ENCODE peak calls at places on chromosomes 1 and 21, in six cellular contexts. One of them, this sample, is unnamed.

GRCh38 chr1:20058531-20058930 is 11.5 kb upstream of the PLA2G5 start:
- DNase-seq in fibroblast of lung: peak; percentile 97
- DNase-seq in A549: no peak
- DNase-seq in astrocyte of the cerebellum: peak; percentile 8
- DNase-seq in body of pancreas: no peak
- DNase-seq in uterus: no peak
- DNase-seq in this sample: no peak

GRCh38 chr1:904271-904950 is 19.3 kb upstream of the SAMD11 start:
- DNase-seq in uterus: peak; percentile 88
- DNase-seq in fibroblast of lung: peak; percentile 78
- DNase-seq in astrocyte of the cerebellum: peak; percentile 31
- DNase-seq in body of pancreas: peak; percentile 84
- DNase-seq in A549: peak; percentile 77
- DNase-seq in this sample: peak; percentile 82

GRCh38 chr1:208975456-208975855 is 608.1 kb upstream of the CAMK1G start:
- DNase-seq in astrocyte of the cerebellum: no peak
- DNase-seq in uterus: no peak
- DNase-seq in body of pancreas: no peak
- DNase-seq in A549: no peak
- DNase-seq in fibroblast of lung: no peak
- DNase-seq in this sample: no peak

GRCh38 chr1:174791863-174792262 is 207.9 kb upstream of the CACYBP start:
- DNase-seq in astrocyte of the cerebellum: no peak
- DNase-seq in uterus: no peak
- DNase-seq in A549: no peak
- DNase-seq in body of pancreas: no peak
- DNase-seq in fibroblast of lung: no peak
- DNase-seq in this sample: no peak

GRCh38 chr1:33347650-33347992 is 26.7 kb upstream of the A3GALT2 start:
- DNase-seq in fibroblast of lung: peak; percentile 43
- DNase-seq in A549: peak; percentile 28
- DNase-seq in astrocyte of the cerebellum: no peak
- DNase-seq in body of pancreas: no peak
- DNase-seq in uterus: peak; percentile 58
- DNase-seq in this sample: no peak

GRCh38 chr1:172663726-172664125 is 4.8 kb downstream of the FASLG start:
- DNase-seq in astrocyte of the cerebellum: no peak
- DNase-seq in A549: peak; percentile 19
- DNase-seq in body of pancreas: no peak
- DNase-seq in fibroblast of lung: no peak
- DNase-seq in uterus: no peak
- DNase-seq in this sample: no peak

GRCh38 chr1:24763671-24764070 is 18.4 kb downstream of the CLIC4 start:
- DNase-seq in astrocyte of the cerebellum: no peak
- DNase-seq in uterus: no peak
- DNase-seq in fibroblast of lung: no peak
- DNase-seq in body of pancreas: no peak
- DNase-seq in A549: no peak
- DNase-seq in this sample: no peak

GRCh38 chr1:160161965-160162705 is 10.7 kb downstream of the ATP1A4 start:
- DNase-seq in uterus: no peak
- DNase-seq in body of pancreas: no peak
- DNase-seq in fibroblast of lung: peak; percentile 15
- DNase-seq in astrocyte of the cerebellum: peak; percentile 33
- DNase-seq in A549: peak; percentile 27
- DNase-seq in this sample: peak; percentile 85

GRCh38 chr1:226737819-226738420 is 1.2 kb downstream of the ITPKB start:
- DNase-seq in uterus: peak; percentile 58
- DNase-seq in body of pancreas: peak; percentile 47
- DNase-seq in astrocyte of the cerebellum: no peak
- DNase-seq in fibroblast of lung: peak; percentile 51
- DNase-seq in A549: peak; percentile 27
- DNase-seq in this sample: peak; percentile 58

GRCh38 chr21:14523234-14523633 is 22.9 kb downstream of the SAMSN1 start:
- DNase-seq in astrocyte of the cerebellum: no peak
- DNase-seq in uterus: no peak
- DNase-seq in fibroblast of lung: no peak
- DNase-seq in A549: no peak
- DNase-seq in body of pancreas: no peak
- DNase-seq in this sample: no peak

GRCh38 chr1:87450615-87451209 is 122.0 kb downstream of the LMO4 start:
- DNase-seq in body of pancreas: no peak
- DNase-seq in fibroblast of lung: no peak
- DNase-seq in uterus: no peak
- DNase-seq in astrocyte of the cerebellum: no peak
- DNase-seq in A549: peak; percentile 21
- DNase-seq in this sample: peak; percentile 65

GRCh38 chr1:54139711-54140110 is 13.1 kb downstream of the CDCP2 start:
- DNase-seq in fibroblast of lung: no peak
- DNase-seq in body of pancreas: no peak
- DNase-seq in astrocyte of the cerebellum: no peak
- DNase-seq in uterus: no peak
- DNase-seq in A549: no peak
- DNase-seq in this sample: no peak

GRCh38 chr1:8517579-8518489 is 199.9 kb downstream of the SLC45A1 start:
- DNase-seq in astrocyte of the cerebellum: no peak
- DNase-seq in fibroblast of lung: peak; percentile 16
- DNase-seq in uterus: no peak
- DNase-seq in A549: no peak
- DNase-seq in body of pancreas: no peak
- DNase-seq in this sample: no peak

GRCh38 chr1:234342749-234343148 is 30.5 kb upstream of the COA6 start:
- DNase-seq in uterus: no peak
- DNase-seq in fibroblast of lung: no peak
- DNase-seq in astrocyte of the cerebellum: no peak
- DNase-seq in body of pancreas: no peak
- DNase-seq in A549: no peak
- DNase-seq in this sample: no peak

GRCh38 chr1:113660053-113660452 is 99.2 kb downstream of the PHTF1 start:
- DNase-seq in uterus: no peak
- DNase-seq in astrocyte of the cerebellum: no peak
- DNase-seq in fibroblast of lung: no peak
- DNase-seq in body of pancreas: no peak
- DNase-seq in A549: no peak
- DNase-seq in this sample: no peak

GRCh38 chr1:113657556-113658063 is 101.7 kb downstream of the PHTF1 start:
- DNase-seq in astrocyte of the cerebellum: no peak
- DNase-seq in fibroblast of lung: no peak
- DNase-seq in uterus: no peak
- DNase-seq in A549: no peak
- DNase-seq in body of pancreas: no peak
- DNase-seq in this sample: no peak

GRCh38 chr1:113662097-113662496 is 97.2 kb downstream of the PHTF1 start:
- DNase-seq in fibroblast of lung: no peak
- DNase-seq in astrocyte of the cerebellum: no peak
- DNase-seq in uterus: no peak
- DNase-seq in A549: no peak
- DNase-seq in body of pancreas: no peak
- DNase-seq in this sample: no peak

GRCh38 chr1:113657126-113657525 is 102.2 kb downstream of the PHTF1 start:
- DNase-seq in fibroblast of lung: no peak
- DNase-seq in body of pancreas: no peak
- DNase-seq in A549: no peak
- DNase-seq in uterus: no peak
- DNase-seq in astrocyte of the cerebellum: no peak
- DNase-seq in this sample: no peak

DNA sequence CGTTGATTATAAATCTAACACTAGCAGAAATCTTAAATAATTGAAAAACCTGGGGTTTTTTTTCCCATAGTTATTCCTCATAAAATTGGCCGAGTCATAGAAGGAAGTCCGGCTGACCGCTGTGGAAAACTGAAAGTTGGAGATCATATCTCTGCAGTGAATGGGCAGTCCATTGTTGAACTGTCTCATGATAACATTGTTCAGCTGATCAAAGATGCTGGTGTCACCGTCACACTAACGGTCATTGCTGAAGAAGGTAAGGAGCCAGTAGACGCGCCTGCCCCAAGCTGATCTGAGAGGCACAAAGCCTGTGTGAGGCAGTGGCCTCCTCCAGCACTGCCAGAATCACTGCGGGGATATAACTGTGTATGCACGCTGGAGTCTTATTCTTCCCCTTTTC is 100.3 kb downstream of the PHTF1 start:
- DNase-seq in astrocyte of the cerebellum: no peak
- DNase-seq in A549: no peak
- DNase-seq in uterus: no peak
- DNase-seq in body of pancreas: no peak
- DNase-seq in fibroblast of lung: peak; percentile 55
- DNase-seq in this sample: no peak
- TF ChIP-seq CTCF in astrocyte of the cerebellum: no peak
- TF ChIP-seq CTCF in A549: no peak
- TF ChIP-seq CTCF in uterus: no peak
- TF ChIP-seq CTCF in body of pancreas: no peak
- TF ChIP-seq CTCF in fibroblast of lung: no peak
- TF ChIP-seq CTCF in this sample: no peak

GRCh38 chr1:30562559-30562958 is 160.8 kb downstream of the MATN1 start:
- DNase-seq in uterus: no peak
- DNase-seq in fibroblast of lung: no peak
- DNase-seq in astrocyte of the cerebellum: no peak
- DNase-seq in A549: no peak
- DNase-seq in body of pancreas: no peak
- DNase-seq in this sample: no peak
- TF ChIP-seq CTCF in uterus: no peak
- TF ChIP-seq CTCF in fibroblast of lung: no peak
- TF ChIP-seq CTCF in astrocyte of the cerebellum: no peak
- TF ChIP-seq CTCF in A549: no peak
- TF ChIP-seq CTCF in body of pancreas: no peak
- TF ChIP-seq CTCF in this sample: no peak

DNA sequence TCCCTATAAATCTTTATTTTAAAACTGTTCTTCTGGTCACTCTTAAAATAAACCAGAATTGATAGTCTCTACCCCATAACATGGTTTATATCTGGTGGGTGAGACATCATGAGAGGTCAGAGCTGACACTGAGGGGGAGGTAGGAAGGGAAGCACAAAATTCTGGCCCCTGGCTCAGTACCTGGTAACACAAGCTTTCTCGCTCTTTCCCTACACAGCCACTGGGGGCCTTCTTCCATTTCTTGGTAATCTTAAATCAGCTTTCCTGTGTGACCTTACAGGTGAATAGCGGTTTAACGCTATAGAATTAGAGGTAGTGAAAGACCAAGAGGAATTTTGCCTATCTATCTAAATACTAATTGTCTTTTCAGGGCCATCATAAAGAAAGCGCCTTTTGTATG is 5.4 kb downstream of the CRNN start:
- DNase-seq in uterus: no peak
- DNase-seq in fibroblast of lung: no peak
- DNase-seq in astrocyte of the cerebellum: no peak
- DNase-seq in body of pancreas: no peak
- DNase-seq in A549: no peak
- DNase-seq in this sample: no peak
- TF ChIP-seq CTCF in uterus: no peak
- TF ChIP-seq CTCF in fibroblast of lung: no peak
- TF ChIP-seq CTCF in astrocyte of the cerebellum: no peak
- TF ChIP-seq CTCF in body of pancreas: no peak
- TF ChIP-seq CTCF in A549: no peak
- TF ChIP-seq CTCF in this sample: no peak

GRCh38 chr1:82931051-82931450 is 1067.9 kb downstream of the TTLL7 start:
- DNase-seq in fibroblast of lung: no peak
- DNase-seq in body of pancreas: no peak
- DNase-seq in A549: no peak
- DNase-seq in astrocyte of the cerebellum: no peak
- DNase-seq in uterus: no peak
- DNase-seq in this sample: no peak

GRCh38 chr1:82923957-82924356 is 1075.0 kb downstream of the TTLL7 start:
- DNase-seq in astrocyte of the cerebellum: no peak
- DNase-seq in fibroblast of lung: no peak
- DNase-seq in A549: no peak
- DNase-seq in uterus: no peak
- DNase-seq in body of pancreas: no peak
- DNase-seq in this sample: no peak

GRCh38 chr1:82932727-82933126 is 1066.2 kb downstream of the TTLL7 start:
- DNase-seq in body of pancreas: no peak
- DNase-seq in A549: no peak
- DNase-seq in uterus: no peak
- DNase-seq in fibroblast of lung: no peak
- DNase-seq in astrocyte of the cerebellum: no peak
- DNase-seq in this sample: no peak

GRCh38 chr1:82932207-82932606 is 1066.7 kb downstream of the TTLL7 start:
- DNase-seq in fibroblast of lung: no peak
- DNase-seq in body of pancreas: no peak
- DNase-seq in uterus: no peak
- DNase-seq in astrocyte of the cerebellum: no peak
- DNase-seq in A549: no peak
- DNase-seq in this sample: no peak

DNA sequence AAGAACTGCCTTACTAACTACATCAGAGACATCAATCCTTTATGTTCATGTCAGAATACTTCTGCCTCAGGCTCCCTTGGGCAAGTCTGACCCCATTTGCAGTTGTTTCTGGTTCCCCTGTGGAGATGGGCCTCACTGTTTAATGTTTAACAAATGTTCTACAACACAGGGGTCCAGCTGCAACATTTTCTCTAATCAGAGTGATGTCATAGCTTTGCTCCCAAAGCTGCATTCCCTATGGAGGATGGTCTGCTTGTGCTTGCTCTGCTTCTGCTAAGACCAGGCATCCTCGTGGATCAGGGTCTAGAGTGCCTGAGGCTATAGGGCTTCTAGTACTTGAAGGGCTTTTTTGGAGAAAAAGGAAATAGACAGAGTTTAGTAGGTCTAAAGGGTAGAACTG is 1071.2 kb downstream of the TTLL7 start:
- DNase-seq in fibroblast of lung: no peak
- DNase-seq in uterus: no peak
- DNase-seq in A549: no peak
- DNase-seq in body of pancreas: no peak
- DNase-seq in astrocyte of the cerebellum: no peak
- DNase-seq in this sample: no peak
- TF ChIP-seq CTCF in fibroblast of lung: no peak
- TF ChIP-seq CTCF in uterus: no peak
- TF ChIP-seq CTCF in A549: no peak
- TF ChIP-seq CTCF in body of pancreas: no peak
- TF ChIP-seq CTCF in astrocyte of the cerebellum: no peak
- TF ChIP-seq CTCF in this sample: no peak

This sample was measured in H9.